ENCODE peak calls at places on chromosomes 12 and 14, in seven cellular contexts. H, M, L, G, P, E and Z are unnamed samples.

GRCh38 chr12:57657744-57658143 is 24.7 kb upstream of the B4GALNT1 start:
- DNase-seq in M (no peak), H (no peak), G (peak; percentile 29), E (peak; percentile 64), L (no peak), P (no peak), Z (no peak)

GRCh38 chr12:88339966-88340365 is 197.9 kb downstream of the TMTC3 start:
- DNase-seq in G (no peak), E (peak; percentile 66), M (no peak), L (no peak), H (no peak), P (no peak), Z (no peak)

GRCh38 chr12:115943630-115944391 is 333.7 kb downstream of the MED13L start:
- DNase-seq in H (no peak), G (no peak), P (no peak), L (peak; percentile 42), M (no peak), E (no peak), Z (no peak)

GRCh38 chr12:32031109-32031508 is 71.9 kb downstream of the RESF1 start:
- DNase-seq in G (no peak), E (no peak), H (no peak), M (no peak), P (no peak), L (no peak), Z (no peak)

GRCh38 chr14:62143235-62143634 is 381.0 kb downstream of the SNAPC1 start:
- DNase-seq in G (no peak), H (no peak), P (no peak), E (peak; percentile 69), L (no peak), M (no peak), Z (no peak)

GRCh38 chr12:22600226-22600625 is 24.7 kb upstream of the ETNK1 start:
- DNase-seq in M (no peak), H (no peak), L (no peak), P (no peak), G (no peak), E (no peak), Z (no peak)

GRCh38 chr12:117491711-117492110 is 130.3 kb upstream of the NOS1 start:
- DNase-seq in E (no peak), P (no peak), H (no peak), L (no peak), M (no peak), G (no peak), Z (no peak)

GRCh38 chr12:122836027-122836921 is 1.0 kb downstream of the HIP1R start:
- DNase-seq in G (peak; percentile 68), P (no peak), H (peak; percentile 70), M (no peak), E (peak; percentile 31), L (peak; percentile 71), Z (peak; percentile 75)

GRCh38 chr12:98743362-98743953 is 98.4 kb downstream of the APAF1 start:
- DNase-seq in M (no peak), H (peak; percentile 35), L (peak; percentile 87), P (peak; percentile 33), E (peak; percentile 18), G (no peak), Z (peak; percentile 44)

GRCh38 chr12:104022816-104023215 is 27.2 kb downstream of the GLT8D2 start:
- DNase-seq in E (no peak), L (no peak), H (no peak), P (no peak), G (no peak), M (no peak), Z (no peak)

GRCh38 chr14:21258889-21259787 is 10.1 kb downstream of the HNRNPC start:
- DNase-seq in P (no peak), L (no peak), M (no peak), G (no peak), H (no peak), E (no peak), Z (no peak)

GRCh38 chr12:92338671-92339070 is 193.0 kb upstream of the BTG1 start:
- DNase-seq in M (no peak), H (no peak), E (no peak), P (no peak), L (no peak), G (no peak), Z (no peak)

GRCh38 chr14:105484069-105484996 is 2.4 kb upstream of the CRIP1 start:
- DNase-seq in P (peak; percentile 53), G (no peak), L (no peak), H (no peak), M (peak; percentile 63), E (peak; percentile 36), Z (no peak)

GRCh38 chr12:51890135-51890464 is 2.2 kb downstream of the ANKRD33 start:
- DNase-seq in E (no peak), P (no peak), M (no peak), H (no peak), G (no peak), L (no peak), Z (no peak)

GRCh38 chr12:51889216-51890134 is 1.6 kb downstream of the ANKRD33 start:
- DNase-seq in P (no peak), E (no peak), M (no peak), H (no peak), L (peak; percentile 63), G (no peak), Z (no peak)

GRCh38 chr12:51893786-51894185 is 5.9 kb downstream of the ANKRD33 start:
- DNase-seq in G (peak; percentile 5), L (no peak), M (no peak), E (no peak), H (no peak), P (no peak), Z (no peak)

GRCh38 chr12:51890511-51891171 is 2.7 kb downstream of the ANKRD33 start:
- DNase-seq in L (peak; percentile 63), M (no peak), H (no peak), P (no peak), E (no peak), G (no peak), Z (no peak)

DNA sequence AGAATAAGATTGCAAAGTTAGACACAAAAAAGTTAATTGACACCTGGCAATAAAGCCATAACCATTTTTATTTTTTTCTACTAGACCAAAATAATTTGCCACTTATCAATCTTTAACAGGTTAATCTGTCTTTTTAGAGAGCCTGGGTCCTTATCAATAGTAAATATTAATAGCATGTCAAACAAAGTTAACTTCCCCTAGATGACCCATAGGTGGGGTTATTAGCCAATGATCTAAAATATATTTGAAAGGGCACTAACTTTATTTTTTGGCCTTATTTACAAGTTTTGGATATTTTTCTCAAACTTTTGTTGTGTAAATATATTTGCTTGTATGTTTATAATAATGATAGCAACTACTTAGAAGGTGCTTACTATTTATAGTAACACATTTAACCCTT is 3.9 kb downstream of the ANKRD33 start:
- DNase-seq in E (peak; percentile 51), G (no peak), P (no peak), M (no peak), H (peak; percentile 25), L (no peak), Z (no peak)
- TF ChIP-seq CTCF in E (peak; percentile 30), G (peak; percentile 18), P (peak; percentile 33), M (peak; percentile 51), H (peak; percentile 65), L (peak; percentile 61), Z (peak; percentile 12)

DNA sequence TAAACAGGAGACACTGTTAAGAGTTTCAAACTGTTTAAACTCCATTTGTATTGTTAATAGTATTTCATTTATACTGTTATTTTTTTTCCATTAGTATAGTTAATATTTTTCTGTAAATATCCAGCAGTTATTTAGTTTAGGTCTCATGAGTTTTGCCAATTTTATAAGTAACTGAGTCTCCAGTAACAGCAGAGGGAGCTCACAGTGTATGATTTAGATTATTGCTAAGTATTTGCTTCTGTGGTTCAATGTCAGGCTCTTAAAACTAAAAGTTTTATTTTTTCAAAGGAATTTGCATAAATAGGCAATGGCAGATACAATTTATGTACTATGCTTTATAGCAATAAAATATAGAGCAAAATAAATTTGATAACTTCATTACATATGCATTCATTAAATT is 209.7 kb downstream of the ATXN7L3B start:
- DNase-seq in P (peak; percentile 33), G (no peak), M (no peak), E (peak; percentile 37), L (no peak), H (peak; percentile 44), Z (no peak)
- TF ChIP-seq CTCF in P (peak; percentile 35), G (no peak), M (no peak), E (no peak), L (peak; percentile 56), H (peak; percentile 57), Z (no peak)

DNA sequence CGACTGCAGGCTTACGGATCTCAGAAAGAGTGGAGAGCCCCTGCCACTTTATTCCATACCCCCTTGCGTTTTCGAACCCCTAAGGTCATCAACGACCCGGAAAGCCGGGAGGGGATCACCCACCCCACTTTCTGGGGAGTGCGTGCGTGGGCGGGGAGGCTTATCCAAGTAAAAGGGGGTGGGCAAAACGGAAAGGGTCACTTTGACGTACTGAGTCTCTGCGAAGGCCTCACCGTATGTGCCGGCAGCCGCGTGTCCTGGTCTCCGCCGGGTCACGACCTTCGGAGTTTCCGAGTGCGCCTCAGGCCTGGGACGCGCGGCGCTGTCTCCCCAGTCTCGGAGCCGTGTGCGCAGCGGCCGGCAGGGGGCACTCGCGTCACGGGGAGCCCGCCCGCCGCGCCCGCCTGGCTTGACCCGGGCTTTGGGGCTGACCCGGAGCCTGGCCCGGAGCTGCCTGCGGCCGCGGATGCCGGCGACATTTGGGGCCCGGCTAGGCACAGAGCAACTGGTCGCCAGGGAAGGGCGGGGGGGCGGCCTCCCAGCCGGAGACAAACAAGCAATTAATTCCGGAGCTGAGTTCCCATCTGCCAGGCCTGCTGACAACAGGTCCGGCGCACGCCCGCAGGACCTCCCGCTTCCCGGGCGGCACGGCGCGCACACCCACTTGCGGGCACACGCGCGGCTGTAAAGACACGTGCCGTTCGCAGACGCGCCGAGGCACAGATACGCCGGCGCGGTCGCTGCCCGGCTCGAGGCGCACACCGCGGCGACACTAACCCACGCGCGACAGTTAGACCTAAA is 890 bp upstream of the KIF26A start:
- DNase-seq in G (peak; percentile 52), H (peak; percentile 56), L (peak; percentile 95), E (peak; percentile 50), P (peak; percentile 80), M (peak; percentile 68), Z (peak; percentile 87)
- TF ChIP-seq CTCF in G (peak; percentile 93), H (peak; percentile 79), L (peak; percentile 97), E (peak; percentile 41), P (peak; percentile 90), M (peak; percentile 92), Z (peak; percentile 86)

GRCh38 chr14:68921666-68922065 is 57.4 kb downstream of the ACTN1 start:
- DNase-seq in H (no peak), P (no peak), L (peak; percentile 68), M (no peak), E (no peak), G (no peak), Z (no peak)
- TF ChIP-seq CTCF in H (peak; percentile 14), P (no peak), L (peak; percentile 55), M (no peak), E (peak; percentile 13), G (no peak), Z (no peak)